ENCODE peak calls at places on chromosomes 6 and 20, in four cellular contexts. U, M, C and N are unnamed samples.

GRCh38 chr6:50962213-50962759 is 143.6 kb downstream of the TFAP2B start:
- DNase-seq in C (no peak), M (no peak), U (no peak), N (peak; percentile 50)

GRCh38 chr20:3935295-3935955 is 46.2 kb downstream of the PANK2 start:
- DNase-seq in M (no peak), C (no peak), U (no peak), N (no peak)

GRCh38 chr6:34229877-34230276 is 6.8 kb upstream of the HMGA1 start:
- DNase-seq in U (no peak), C (no peak), M (no peak), N (no peak)

GRCh38 chr20:50388733-50389436 is 121.3 kb upstream of the PTPN1 start:
- DNase-seq in U (no peak), M (no peak), C (no peak), N (no peak)

GRCh38 chr6:168157272-168158007 is 78.4 kb upstream of the FRMD1 start:
- DNase-seq in U (no peak), C (no peak), M (no peak), N (no peak)

GRCh38 chr20:52098186-52098585 is 93.4 kb downstream of the ZFP64 start:
- DNase-seq in M (no peak), C (no peak), U (no peak), N (no peak)

GRCh38 chr6:13142611-13143010 is 185.7 kb downstream of the TBC1D7 start:
- DNase-seq in C (no peak), M (no peak), U (no peak), N (no peak)

GRCh38 chr6:90126178-90126577 is 170.5 kb downstream of the BACH2 start:
- DNase-seq in C (no peak), U (no peak), M (no peak), N (no peak)

GRCh38 chr6:31765910-31766794 is 3.7 kb downstream of the SAPCD1 start:
- DNase-seq in U (no peak), M (no peak), C (no peak), N (no peak)

GRCh38 chr6:34154668-34155447 is 9.0 kb upstream of the GRM4 start:
- DNase-seq in C (no peak), U (no peak), M (no peak), N (peak; percentile 75)

GRCh38 chr6:109660526-109660925 is 30.5 kb downstream of the AK9 start:
- DNase-seq in C (no peak), U (no peak), M (no peak), N (no peak)

GRCh38 chr20:46564241-46564957 is 13.9 kb upstream of the OCSTAMP start:
- DNase-seq in M (no peak), C (no peak), U (no peak), N (no peak)

GRCh38 chr20:57882451-57883161 is 172.8 kb upstream of the PMEPA1 start:
- DNase-seq in M (no peak), C (no peak), U (no peak), N (no peak)

GRCh38 chr6:6749791-6750434 is 161.4 kb downstream of the LY86 start:
- DNase-seq in U (no peak), M (peak; percentile 56), C (no peak), N (peak; percentile 64)

GRCh38 chr6:126437225-126437624 is 97.3 kb downstream of the CENPW start:
- DNase-seq in C (no peak), U (no peak), M (no peak), N (no peak)

GRCh38 chr6:75171581-75172360 is 34.1 kb downstream of the COL12A1 start:
- DNase-seq in U (no peak), M (no peak), C (no peak), N (no peak)

GRCh38 chr6:112016335-112016734 is 37.6 kb upstream of the CCN6 start:
- DNase-seq in U (no peak), M (no peak), C (no peak), N (no peak)

GRCh38 chr20:64077876-64078551 is 1.3 kb downstream of the RGS19 start:
- DNase-seq in C (no peak), U (no peak), M (no peak), N (no peak)

GRCh38 chr6:9225441-9225871 is 790.1 kb upstream of the SLC35B3 start:
- DNase-seq in C (no peak), U (no peak), M (no peak), N (no peak)

GRCh38 chr6:7004581-7005297 is 103.0 kb upstream of the RREB1 start:
- DNase-seq in U (no peak), C (no peak), M (no peak), N (no peak)

GRCh38 chr6:113636357-113636824 is 220.8 kb upstream of the MARCKS start:
- DNase-seq in U (no peak), M (no peak), C (no peak), N (no peak)

GRCh38 chr20:40945754-40946451 is 82.7 kb upstream of the TOP1 start:
- DNase-seq in M (peak; percentile 19), U (no peak), C (peak; percentile 36), N (no peak)

GRCh38 chr20:54844346-54844745 is 369.0 kb downstream of the DOK5 start:
- DNase-seq in C (no peak), U (no peak), M (no peak), N (no peak)

GRCh38 chr20:63957004-63957689 is 931 bp upstream of the UCKL1 start:
- DNase-seq in M (peak; percentile 73), U (no peak), C (peak; percentile 73), N (peak; percentile 86)

GRCh38 chr6:147287869-147288271 is 83.7 kb downstream of the STXBP5 start:
- DNase-seq in C (no peak), U (no peak), M (peak; percentile 8), N (no peak)

GRCh38 chr20:63416631-63417030 is 55.5 kb upstream of the CHRNA4 start:
- DNase-seq in C (no peak), U (no peak), M (no peak), N (no peak)

GRCh38 chr20:21437248-21437647 is 39.9 kb upstream of the NKX2-4 start:
- DNase-seq in U (no peak), M (no peak), C (no peak), N (no peak)

GRCh38 chr20:34570859-34571306 is 12.4 kb downstream of the MAP1LC3A start:
- DNase-seq in M (no peak), C (no peak), U (no peak), N (peak; percentile 73)

GRCh38 chr20:49029203-49029602 is 16.9 kb upstream of the CSE1L start:
- DNase-seq in C (no peak), M (no peak), U (no peak), N (no peak)

GRCh38 chr6:26175428-26176181 is 88.4 kb downstream of the HFE start:
- DNase-seq in U (no peak), M (no peak), C (no peak), N (peak; percentile 60)

GRCh38 chr6:151493495-151494234 is at the start of gene CCDC170:
- DNase-seq in C (no peak), U (no peak), M (no peak), N (no peak)

GRCh38 chr20:20892328-20892727 is 179.9 kb upstream of the RALGAPA2 start:
- DNase-seq in U (no peak), C (no peak), M (no peak), N (no peak)

GRCh38 chr6:15259766-15260098 is 13.9 kb downstream of the JARID2 start:
- DNase-seq in U (no peak), M (no peak), C (no peak), N (no peak)

GRCh38 chr6:97136644-97137358 is 146.2 kb downstream of the MMS22L start:
- DNase-seq in M (no peak), C (no peak), U (peak; percentile 12), N (no peak)

GRCh38 chr20:56657879-56658278 is 28.8 kb downstream of the TFAP2C start:
- DNase-seq in C (no peak), M (no peak), U (no peak), N (no peak)
- TF ChIP-seq EGR1 in C (no peak), M (no peak), U (no peak), N (no peak)

GRCh38 chr6:154111025-154111424 is 72.0 kb downstream of the OPRM1 start:
- DNase-seq in M (no peak), U (no peak), C (no peak), N (no peak)
- TF ChIP-seq EGR1 in M (no peak), U (no peak), C (no peak), N (no peak)

DNA sequence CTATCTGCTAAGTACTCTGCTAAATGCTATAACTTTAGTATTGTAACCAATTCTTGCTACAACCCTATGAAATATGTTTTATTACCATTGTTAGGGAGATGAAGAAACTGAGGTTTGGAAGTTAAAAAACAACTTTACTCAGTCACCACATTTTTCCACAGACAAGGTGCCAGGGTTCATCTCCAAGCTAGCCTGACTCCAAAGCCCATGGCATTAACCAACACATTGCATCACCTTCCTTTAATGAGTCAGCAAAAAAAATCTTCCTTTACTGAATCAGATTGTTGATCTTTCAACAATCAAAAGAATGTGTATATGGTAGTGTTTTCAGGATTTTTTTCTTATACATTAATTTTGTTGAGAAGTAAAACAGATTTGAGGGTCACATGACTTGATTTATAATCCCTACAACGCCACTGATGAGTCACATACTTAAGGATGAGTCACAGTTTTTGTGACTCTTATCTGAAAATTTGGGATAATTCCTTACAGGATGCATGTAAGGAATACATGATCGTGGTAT is 41.5 kb downstream of the MAN1A1 start:
- DNase-seq in C (no peak), U (no peak), M (peak; percentile 51), N (peak; percentile 34)
- TF ChIP-seq EGR1 in C (no peak), U (no peak), M (no peak), N (no peak)

DNA sequence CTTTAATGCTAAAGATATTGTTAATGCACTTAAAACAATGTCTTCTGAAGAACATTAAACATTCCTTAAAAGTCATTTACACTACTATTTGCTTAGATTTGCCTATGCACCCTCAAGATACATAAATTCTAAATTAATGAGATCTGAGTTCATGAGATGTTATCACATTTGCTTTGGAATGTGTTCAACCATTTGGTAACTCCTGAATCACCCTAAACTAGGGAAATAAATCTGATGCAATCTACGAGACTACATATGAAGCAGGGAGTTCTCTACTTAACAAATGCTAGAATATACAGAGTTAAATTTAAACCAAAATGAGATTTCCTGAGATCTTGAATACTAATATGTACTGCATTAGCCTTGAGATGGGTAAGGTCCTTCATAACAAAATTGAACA is 170.1 kb downstream of the CLIC5 start:
- DNase-seq in M (no peak), U (no peak), C (no peak), N (no peak)
- TF ChIP-seq EGR1 in M (no peak), U (no peak), C (no peak), N (no peak)

GRCh38 chr6:27312146-27312949 is at the start of gene POM121L2:
- DNase-seq in M (no peak), C (no peak), U (no peak), N (no peak)
- TF ChIP-seq EGR1 in M (no peak), C (no peak), U (no peak), N (no peak)

GRCh38 chr6:107655245-107655644 is 165.3 kb downstream of the SOBP start:
- DNase-seq in C (no peak), M (no peak), U (no peak), N (no peak)
- TF ChIP-seq EGR1 in C (peak; percentile 67), M (peak; percentile 19), U (no peak), N (no peak)